ENCODE peak calls at places on chromosome 3, in four cellular contexts. T is CD4-positive, CD25-positive, alpha-beta regulatory T cell; E is right atrium auricular region; A is CD8-positive, alpha-beta T cell. D is an unnamed sample. For H3K9me3, the result is how much of the 10 kb centered on the place peaks cover.

GRCh38 chr3:131795382-131796085 is 239.3 kb downstream of the CPNE4 start:
- DNase-seq in T (no peak), E (no peak), A (no peak), D (no peak)

GRCh38 chr3:10160925-10161324 is 3.8 kb upstream of the IRAK2 start:
- DNase-seq in T (no peak), E (no peak), A (no peak), D (no peak)

GRCh38 chr3:36800533-36801116 is 36.3 kb upstream of the DCLK3 start:
- DNase-seq in T (no peak), E (no peak), A (no peak), D (no peak)

GRCh38 chr3:121274411-121274810 is 271.4 kb downstream of the POLQ start:
- DNase-seq in T (no peak), E (no peak), A (no peak), D (no peak)

GRCh38 chr3:72591522-72592421 is 256.5 kb downstream of the SHQ1 start:
- DNase-seq in T (no peak), E (no peak), A (no peak), D (no peak)

GRCh38 chr3:58627580-58627894 is 39.0 kb downstream of the FAM3D start:
- DNase-seq in T (no peak), E (no peak), A (no peak), D (no peak)

GRCh38 chr3:50450135-50450911 is 53.1 kb downstream of the CACNA2D2 start:
- DNase-seq in T (peak), E (peak), A (peak), D (peak)

GRCh38 chr3:127630811-127631714 is 2.1 kb downstream of the PODXL2 start:
- DNase-seq in T (peak), E (no peak), A (no peak), D (no peak)

GRCh38 chr3:187798531-187799520 is 53.6 kb upstream of the BCL6 start:
- DNase-seq in T (peak), E (no peak), A (no peak), D (peak)

GRCh38 chr3:196662033-196662432 is 22.5 kb downstream of the NRROS start:
- DNase-seq in T (no peak), E (no peak), A (no peak), D (no peak)

GRCh38 chr3:194184265-194184751 is 48.4 kb downstream of the HES1 start:
- DNase-seq in T (no peak), E (no peak), A (no peak), D (no peak)

GRCh38 chr3:51099794-51100542 is 285.1 kb upstream of the MANF start:
- DNase-seq in T (peak), E (no peak), A (no peak), D (no peak)

GRCh38 chr3:15520185-15520584 is 1.3 kb downstream of the COLQ start:
- DNase-seq in T (no peak), E (no peak), A (no peak), D (no peak)

GRCh38 chr3:58470363-58471024 is 21.4 kb upstream of the KCTD6 start:
- DNase-seq in T (no peak), E (no peak), A (no peak), D (no peak)

GRCh38 chr3:32109256-32109655 is 2.8 kb downstream of the GPD1L start:
- DNase-seq in T (no peak), E (peak), A (no peak), D (no peak)

GRCh38 chr3:153165211-153165815 is 3.3 kb downstream of the RAP2B start:
- DNase-seq in T (peak), E (no peak), A (no peak), D (no peak)

GRCh38 chr3:80556728-80557127 is 788.9 kb upstream of the ROBO1 start:
- DNase-seq in T (no peak), E (no peak), A (no peak), D (no peak)

GRCh38 chr3:58487140-58487886 is 4.6 kb upstream of the KCTD6 start:
- DNase-seq in T (no peak), E (no peak), A (no peak), D (no peak)

GRCh38 chr3:45224824-45225464 is 1.1 kb downstream of the TMEM158 start:
- DNase-seq in T (peak), E (peak), A (peak), D (no peak)

GRCh38 chr3:190048831-190049541 is 71.7 kb downstream of the P3H2 start:
- DNase-seq in T (no peak), E (no peak), A (no peak), D (no peak)

GRCh38 chr3:186273586-186273985 is 88.4 kb downstream of the DGKG start:
- DNase-seq in T (no peak), E (no peak), A (no peak), D (no peak)

GRCh38 chr3:71103430-71103881 is 480.1 kb downstream of the FOXP1 start:
- DNase-seq in T (no peak), E (no peak), A (no peak), D (no peak)

GRCh38 chr3:151818361-151818760 is 4.4 kb downstream of the AADAC start:
- DNase-seq in T (no peak), E (no peak), A (no peak), D (no peak)

GRCh38 chr3:184769771-184770170 is 42.2 kb upstream of the VPS8 start:
- DNase-seq in T (no peak), E (no peak), A (no peak), D (no peak)

GRCh38 chr3:51384145-51384729 is 854 bp upstream of the MANF start:
- DNase-seq in T (peak), E (no peak), A (no peak), D (no peak)

GRCh38 chr3:45112939-45113338 is 33.2 kb downstream of the CDCP1 start:
- DNase-seq in T (no peak), E (no peak), A (no peak), D (no peak)

GRCh38 chr3:183222631-183223030 is 30.4 kb upstream of the B3GNT5 start:
- DNase-seq in T (peak), E (no peak), A (no peak), D (no peak)

GRCh38 chr3:151037746-151038145 is 47.7 kb upstream of the MED12L start:
- DNase-seq in T (no peak), E (no peak), A (no peak), D (no peak)

GRCh38 chr3:177589921-177590336 is 392.6 kb upstream of the TBL1XR1 start:
- DNase-seq in T (peak), E (no peak), A (no peak), D (no peak)

GRCh38 chr3:37170513-37170912 is 3.9 kb downstream of the LRRFIP2 start:
- DNase-seq in T (no peak), E (no peak), A (no peak), D (no peak)

GRCh38 chr3:72633101-72633500 is 215.1 kb downstream of the SHQ1 start:
- DNase-seq in T (no peak), E (no peak), A (no peak), D (no peak)

GRCh38 chr3:172846103-172846561 is 95.6 kb downstream of the ECT2 start:
- DNase-seq in T (no peak), E (no peak), A (no peak), D (no peak)

GRCh38 chr3:181712505-181713299 is 977 bp downstream of the SOX2 start:
- DNase-seq in T (no peak), E (no peak), A (no peak), D (no peak)

GRCh38 chr3:147398841-147399534 is 7.4 kb downstream of the ZIC4 start:
- DNase-seq in T (no peak), E (no peak), A (no peak), D (no peak)

GRCh38 chr3:59758672-59759071 is 708.8 kb upstream of the CFAP20DC start:
- DNase-seq in T (no peak), E (no peak), A (no peak), D (no peak)
- H3K9me3 ChIP-seq in T (under half), E (under half), A (under half), D (under half)

GRCh38 chr3:19363071-19363470 is 214.8 kb downstream of the KCNH8 start:
- DNase-seq in T (no peak), E (no peak), A (no peak), D (no peak)
- H3K4me3 ChIP-seq in T (no peak), E (no peak), A (no peak), D (no peak)

GRCh38 chr3:106392905-106393304 is 524.1 kb upstream of the CBLB start:
- DNase-seq in T (no peak), E (no peak), A (no peak), D (no peak)
- H3K27ac ChIP-seq in T (no peak), E (no peak), A (no peak), D (no peak)

DNA sequence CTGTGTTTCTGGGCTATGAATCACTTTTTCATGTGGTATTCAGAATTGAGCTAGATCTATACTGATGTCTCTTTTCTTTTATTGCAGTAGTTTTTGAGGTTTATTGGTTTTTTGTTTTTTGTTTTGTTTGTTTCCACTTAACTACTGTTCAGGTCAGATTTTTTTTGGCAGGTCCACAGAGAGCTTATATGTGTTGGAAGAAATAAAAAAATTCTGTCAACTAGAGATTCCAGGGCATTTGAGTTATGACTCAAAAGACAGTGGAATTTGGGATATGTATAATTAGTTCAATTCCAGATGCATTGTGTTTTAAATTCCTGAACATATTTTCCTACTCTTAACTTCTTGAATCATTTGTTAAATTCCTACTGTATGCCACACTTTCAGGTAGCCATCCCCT is 727.2 kb downstream of the SI start:
- DNase-seq in T (no peak), E (no peak), A (no peak), D (no peak)
- H3K9me3 ChIP-seq in T (under half), E (under half), A (under half), D (under half)